ENCODE peak calls at places on chromosome 19, in ten cellular contexts. One of them, this sample, is unnamed.

GRCh38 chr19:58544591-58545285 is 874 bp downstream of the TRIM28 start:
- DNase-seq in thoracic aorta: no peak
- DNase-seq in psoas muscle: no peak
- DNase-seq in cardiac muscle cell: peak
- DNase-seq in neural progenitor cell: peak
- DNase-seq in suprapubic skin: no peak
- DNase-seq in naive thymus-derived CD4-positive, alpha-beta T cell: no peak
- DNase-seq in tibial artery: no peak
- DNase-seq in tibial nerve: no peak
- DNase-seq in uterus: no peak
- DNase-seq in this sample: no peak

GRCh38 chr19:39554701-39555311 is 14.8 kb upstream of the EID2 start:
- DNase-seq in thoracic aorta: no peak
- DNase-seq in psoas muscle: no peak
- DNase-seq in cardiac muscle cell: no peak
- DNase-seq in neural progenitor cell: no peak
- DNase-seq in suprapubic skin: no peak
- DNase-seq in naive thymus-derived CD4-positive, alpha-beta T cell: no peak
- DNase-seq in tibial artery: no peak
- DNase-seq in tibial nerve: no peak
- DNase-seq in uterus: no peak
- DNase-seq in this sample: no peak

GRCh38 chr19:12202250-12202649 is 39.4 kb downstream of the ZNF136 start:
- DNase-seq in thoracic aorta: no peak
- DNase-seq in psoas muscle: no peak
- DNase-seq in cardiac muscle cell: peak
- DNase-seq in neural progenitor cell: peak
- DNase-seq in suprapubic skin: no peak
- DNase-seq in naive thymus-derived CD4-positive, alpha-beta T cell: peak
- DNase-seq in tibial artery: no peak
- DNase-seq in tibial nerve: no peak
- DNase-seq in uterus: no peak
- DNase-seq in this sample: no peak

GRCh38 chr19:47315125-47315821 is 5.6 kb downstream of the C5AR1 start:
- DNase-seq in thoracic aorta: peak
- DNase-seq in psoas muscle: peak
- DNase-seq in cardiac muscle cell: peak
- DNase-seq in neural progenitor cell: no peak
- DNase-seq in suprapubic skin: peak
- DNase-seq in naive thymus-derived CD4-positive, alpha-beta T cell: no peak
- DNase-seq in tibial artery: peak
- DNase-seq in tibial nerve: no peak
- DNase-seq in uterus: peak
- DNase-seq in this sample: peak

GRCh38 chr19:15476334-15476733 is 3.0 kb downstream of the PGLYRP2 start:
- DNase-seq in thoracic aorta: no peak
- DNase-seq in psoas muscle: no peak
- DNase-seq in cardiac muscle cell: no peak
- DNase-seq in neural progenitor cell: no peak
- DNase-seq in suprapubic skin: no peak
- DNase-seq in naive thymus-derived CD4-positive, alpha-beta T cell: no peak
- DNase-seq in tibial artery: no peak
- DNase-seq in tibial nerve: no peak
- DNase-seq in uterus: no peak
- DNase-seq in this sample: no peak

GRCh38 chr19:10685210-10685609 is 16.0 kb upstream of the QTRT1 start:
- DNase-seq in thoracic aorta: no peak
- DNase-seq in psoas muscle: no peak
- DNase-seq in cardiac muscle cell: no peak
- DNase-seq in neural progenitor cell: no peak
- DNase-seq in suprapubic skin: no peak
- DNase-seq in naive thymus-derived CD4-positive, alpha-beta T cell: no peak
- DNase-seq in tibial artery: no peak
- DNase-seq in tibial nerve: no peak
- DNase-seq in uterus: no peak
- DNase-seq in this sample: no peak

GRCh38 chr19:33064778-33065550 is at the start of gene RHPN2:
- DNase-seq in thoracic aorta: no peak
- DNase-seq in psoas muscle: peak
- DNase-seq in cardiac muscle cell: peak
- DNase-seq in neural progenitor cell: peak
- DNase-seq in suprapubic skin: peak
- DNase-seq in naive thymus-derived CD4-positive, alpha-beta T cell: peak
- DNase-seq in tibial artery: no peak
- DNase-seq in tibial nerve: peak
- DNase-seq in uterus: peak
- DNase-seq in this sample: no peak

GRCh38 chr19:49696115-49696514 is 5.2 kb downstream of the CPT1C start:
- DNase-seq in thoracic aorta: no peak
- DNase-seq in psoas muscle: no peak
- DNase-seq in cardiac muscle cell: no peak
- DNase-seq in neural progenitor cell: no peak
- DNase-seq in suprapubic skin: no peak
- DNase-seq in naive thymus-derived CD4-positive, alpha-beta T cell: no peak
- DNase-seq in tibial artery: no peak
- DNase-seq in tibial nerve: no peak
- DNase-seq in uterus: no peak
- DNase-seq in this sample: no peak

GRCh38 chr19:48999481-49000325 is 6.0 kb downstream of the RUVBL2 start:
- DNase-seq in thoracic aorta: no peak
- DNase-seq in psoas muscle: peak
- DNase-seq in cardiac muscle cell: peak
- DNase-seq in neural progenitor cell: peak
- DNase-seq in suprapubic skin: no peak
- DNase-seq in naive thymus-derived CD4-positive, alpha-beta T cell: peak
- DNase-seq in tibial artery: no peak
- DNase-seq in tibial nerve: no peak
- DNase-seq in uterus: no peak
- DNase-seq in this sample: no peak

GRCh38 chr19:46674416-46675178 is 13.6 kb upstream of the DACT3 start:
- DNase-seq in thoracic aorta: no peak
- DNase-seq in psoas muscle: no peak
- DNase-seq in cardiac muscle cell: no peak
- DNase-seq in neural progenitor cell: peak
- DNase-seq in suprapubic skin: no peak
- DNase-seq in naive thymus-derived CD4-positive, alpha-beta T cell: no peak
- DNase-seq in tibial artery: no peak
- DNase-seq in tibial nerve: no peak
- DNase-seq in uterus: no peak
- DNase-seq in this sample: no peak

GRCh38 chr19:10646781-10647180 is 7.4 kb upstream of the ILF3 start:
- DNase-seq in thoracic aorta: no peak
- DNase-seq in psoas muscle: no peak
- DNase-seq in cardiac muscle cell: no peak
- DNase-seq in neural progenitor cell: no peak
- DNase-seq in suprapubic skin: no peak
- DNase-seq in naive thymus-derived CD4-positive, alpha-beta T cell: no peak
- DNase-seq in tibial artery: no peak
- DNase-seq in tibial nerve: no peak
- DNase-seq in uterus: no peak
- DNase-seq in this sample: no peak

GRCh38 chr19:56308792-56309191 is 5.8 kb downstream of the ZSCAN5A start:
- DNase-seq in thoracic aorta: no peak
- DNase-seq in psoas muscle: no peak
- DNase-seq in cardiac muscle cell: no peak
- DNase-seq in neural progenitor cell: no peak
- DNase-seq in suprapubic skin: no peak
- DNase-seq in naive thymus-derived CD4-positive, alpha-beta T cell: no peak
- DNase-seq in tibial artery: no peak
- DNase-seq in tibial nerve: no peak
- DNase-seq in uterus: no peak
- DNase-seq in this sample: no peak

GRCh38 chr19:45976180-45976579 is 2.5 kb upstream of the NOVA2 start:
- DNase-seq in thoracic aorta: no peak
- DNase-seq in psoas muscle: no peak
- DNase-seq in cardiac muscle cell: peak
- DNase-seq in neural progenitor cell: peak
- DNase-seq in suprapubic skin: no peak
- DNase-seq in naive thymus-derived CD4-positive, alpha-beta T cell: no peak
- DNase-seq in tibial artery: no peak
- DNase-seq in tibial nerve: no peak
- DNase-seq in uterus: no peak
- DNase-seq in this sample: no peak

GRCh38 chr19:31232871-31233270 is 116.4 kb downstream of the TSHZ3 start:
- DNase-seq in thoracic aorta: no peak
- DNase-seq in psoas muscle: no peak
- DNase-seq in cardiac muscle cell: peak
- DNase-seq in neural progenitor cell: no peak
- DNase-seq in suprapubic skin: no peak
- DNase-seq in naive thymus-derived CD4-positive, alpha-beta T cell: no peak
- DNase-seq in tibial artery: no peak
- DNase-seq in tibial nerve: no peak
- DNase-seq in uterus: no peak
- DNase-seq in this sample: no peak

GRCh38 chr19:16419671-16420394 is 51.9 kb downstream of the EPS15L1 start:
- DNase-seq in thoracic aorta: no peak
- DNase-seq in psoas muscle: no peak
- DNase-seq in cardiac muscle cell: no peak
- DNase-seq in neural progenitor cell: no peak
- DNase-seq in suprapubic skin: no peak
- DNase-seq in naive thymus-derived CD4-positive, alpha-beta T cell: no peak
- DNase-seq in tibial artery: no peak
- DNase-seq in tibial nerve: no peak
- DNase-seq in uterus: no peak
- DNase-seq in this sample: no peak

GRCh38 chr19:37114001-37114400 is 35.8 kb downstream of the ZNF420 start:
- DNase-seq in thoracic aorta: no peak
- DNase-seq in psoas muscle: no peak
- DNase-seq in cardiac muscle cell: no peak
- DNase-seq in neural progenitor cell: no peak
- DNase-seq in suprapubic skin: no peak
- DNase-seq in naive thymus-derived CD4-positive, alpha-beta T cell: no peak
- DNase-seq in tibial artery: no peak
- DNase-seq in tibial nerve: no peak
- DNase-seq in uterus: no peak
- DNase-seq in this sample: no peak
- H3K27ac ChIP-seq in thoracic aorta: no peak
- H3K27ac ChIP-seq in psoas muscle: no peak
- H3K27ac ChIP-seq in cardiac muscle cell: no peak
- H3K27ac ChIP-seq in neural progenitor cell: no peak
- H3K27ac ChIP-seq in suprapubic skin: no peak
- H3K27ac ChIP-seq in naive thymus-derived CD4-positive, alpha-beta T cell: no peak
- H3K27ac ChIP-seq in tibial artery: no peak
- H3K27ac ChIP-seq in tibial nerve: no peak
- H3K27ac ChIP-seq in uterus: no peak
- H3K27ac ChIP-seq in this sample: no peak

GRCh38 chr19:7871530-7872305 is 2.5 kb downstream of the PRR36 start:
- DNase-seq in thoracic aorta: peak
- DNase-seq in psoas muscle: peak
- DNase-seq in cardiac muscle cell: peak
- DNase-seq in neural progenitor cell: peak
- DNase-seq in suprapubic skin: peak
- DNase-seq in naive thymus-derived CD4-positive, alpha-beta T cell: peak
- DNase-seq in tibial artery: peak
- DNase-seq in tibial nerve: peak
- DNase-seq in uterus: peak
- DNase-seq in this sample: peak
- H3K27ac ChIP-seq in thoracic aorta: no peak
- H3K27ac ChIP-seq in psoas muscle: no peak
- H3K27ac ChIP-seq in cardiac muscle cell: peak
- H3K27ac ChIP-seq in neural progenitor cell: peak
- H3K27ac ChIP-seq in suprapubic skin: peak
- H3K27ac ChIP-seq in naive thymus-derived CD4-positive, alpha-beta T cell: no peak
- H3K27ac ChIP-seq in tibial artery: no peak
- H3K27ac ChIP-seq in tibial nerve: no peak
- H3K27ac ChIP-seq in uterus: no peak
- H3K27ac ChIP-seq in this sample: no peak

GRCh38 chr19:4675346-4675745 is 5.2 kb upstream of the MYDGF start:
- DNase-seq in thoracic aorta: no peak
- DNase-seq in psoas muscle: no peak
- DNase-seq in cardiac muscle cell: no peak
- DNase-seq in neural progenitor cell: no peak
- DNase-seq in suprapubic skin: no peak
- DNase-seq in naive thymus-derived CD4-positive, alpha-beta T cell: no peak
- DNase-seq in tibial artery: no peak
- DNase-seq in tibial nerve: no peak
- DNase-seq in uterus: no peak
- DNase-seq in this sample: no peak

GRCh38 chr19:4673216-4673615 is 3.1 kb upstream of the MYDGF start:
- DNase-seq in thoracic aorta: no peak
- DNase-seq in psoas muscle: no peak
- DNase-seq in cardiac muscle cell: no peak
- DNase-seq in neural progenitor cell: no peak
- DNase-seq in suprapubic skin: no peak
- DNase-seq in naive thymus-derived CD4-positive, alpha-beta T cell: no peak
- DNase-seq in tibial artery: no peak
- DNase-seq in tibial nerve: no peak
- DNase-seq in uterus: no peak
- DNase-seq in this sample: no peak

GRCh38 chr19:4671182-4671851 is 1.2 kb upstream of the MYDGF start:
- DNase-seq in thoracic aorta: no peak
- DNase-seq in psoas muscle: no peak
- DNase-seq in cardiac muscle cell: no peak
- DNase-seq in neural progenitor cell: no peak
- DNase-seq in suprapubic skin: no peak
- DNase-seq in naive thymus-derived CD4-positive, alpha-beta T cell: no peak
- DNase-seq in tibial artery: no peak
- DNase-seq in tibial nerve: no peak
- DNase-seq in uterus: no peak
- DNase-seq in this sample: no peak

GRCh38 chr19:4676955-4677731 is 7.0 kb upstream of the MYDGF start:
- DNase-seq in thoracic aorta: no peak
- DNase-seq in psoas muscle: peak
- DNase-seq in cardiac muscle cell: peak
- DNase-seq in neural progenitor cell: peak
- DNase-seq in suprapubic skin: no peak
- DNase-seq in naive thymus-derived CD4-positive, alpha-beta T cell: no peak
- DNase-seq in tibial artery: no peak
- DNase-seq in tibial nerve: no peak
- DNase-seq in uterus: no peak
- DNase-seq in this sample: no peak

GRCh38 chr19:4673726-4674125 is 3.6 kb upstream of the MYDGF start:
- DNase-seq in thoracic aorta: no peak
- DNase-seq in psoas muscle: no peak
- DNase-seq in cardiac muscle cell: no peak
- DNase-seq in neural progenitor cell: no peak
- DNase-seq in suprapubic skin: no peak
- DNase-seq in naive thymus-derived CD4-positive, alpha-beta T cell: no peak
- DNase-seq in tibial artery: no peak
- DNase-seq in tibial nerve: no peak
- DNase-seq in uterus: no peak
- DNase-seq in this sample: no peak
- H3K27ac ChIP-seq in thoracic aorta: no peak
- H3K27ac ChIP-seq in psoas muscle: peak
- H3K27ac ChIP-seq in cardiac muscle cell: no peak
- H3K27ac ChIP-seq in neural progenitor cell: no peak
- H3K27ac ChIP-seq in suprapubic skin: no peak
- H3K27ac ChIP-seq in naive thymus-derived CD4-positive, alpha-beta T cell: no peak
- H3K27ac ChIP-seq in tibial artery: no peak
- H3K27ac ChIP-seq in tibial nerve: no peak
- H3K27ac ChIP-seq in uterus: no peak
- H3K27ac ChIP-seq in this sample: no peak

DNA sequence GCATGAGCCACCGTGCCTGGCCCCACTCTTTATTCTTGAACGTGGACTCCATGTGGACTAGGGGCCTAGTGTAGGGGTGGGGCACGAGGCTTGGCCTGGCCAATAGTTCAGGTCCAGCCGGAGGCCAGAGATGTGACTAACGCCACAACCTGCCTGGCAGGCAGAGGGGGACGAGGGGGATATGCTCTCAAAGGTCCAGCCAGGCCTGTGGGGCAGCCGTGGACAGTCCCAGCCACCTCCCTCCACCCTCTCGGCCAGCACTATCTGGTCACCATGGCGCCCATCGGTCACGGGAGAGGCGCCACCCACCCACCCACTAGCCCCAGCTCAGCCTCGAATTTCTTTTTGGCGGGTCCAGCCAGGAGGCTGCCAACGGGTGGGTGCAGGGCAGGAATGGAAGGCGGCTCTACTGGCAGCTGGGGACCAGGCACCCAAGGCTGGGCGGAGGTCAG is 2.1 kb upstream of the CERS1 start:
- DNase-seq in thoracic aorta: no peak
- DNase-seq in psoas muscle: no peak
- DNase-seq in cardiac muscle cell: no peak
- DNase-seq in neural progenitor cell: peak
- DNase-seq in suprapubic skin: no peak
- DNase-seq in naive thymus-derived CD4-positive, alpha-beta T cell: no peak
- DNase-seq in tibial artery: peak
- DNase-seq in tibial nerve: no peak
- DNase-seq in uterus: no peak
- DNase-seq in this sample: no peak
- H3K27ac ChIP-seq in thoracic aorta: no peak
- H3K27ac ChIP-seq in psoas muscle: peak
- H3K27ac ChIP-seq in cardiac muscle cell: peak
- H3K27ac ChIP-seq in neural progenitor cell: peak
- H3K27ac ChIP-seq in suprapubic skin: no peak
- H3K27ac ChIP-seq in naive thymus-derived CD4-positive, alpha-beta T cell: no peak
- H3K27ac ChIP-seq in tibial artery: no peak
- H3K27ac ChIP-seq in tibial nerve: no peak
- H3K27ac ChIP-seq in uterus: no peak
- H3K27ac ChIP-seq in this sample: peak